ENCODE peak calls at places on chromosome 6, in nine cellular contexts. F, T, O, Z, R, E, Q, I and J are unnamed samples.

GRCh38 chr6:136983692-136984091 is 61.1 kb downstream of the IL20RA start:
- DNase-seq in Q (no peak), I (no peak), F (no peak), Z (no peak), E (peak; percentile 39), O (no peak), R (no peak), T (no peak), J (no peak)

GRCh38 chr6:10725046-10725445 is 2.2 kb downstream of the TMEM14C start:
- DNase-seq in O (no peak), R (no peak), T (no peak), Q (no peak), Z (no peak), E (peak; percentile 53), I (no peak), F (no peak), J (no peak)

GRCh38 chr6:23823421-23823820 is 302.6 kb upstream of the NRSN1 start:
- DNase-seq in E (no peak), T (no peak), Q (no peak), I (no peak), F (no peak), R (no peak), Z (no peak), O (no peak), J (no peak)

GRCh38 chr6:4270799-4271198 is 135.4 kb upstream of the ECI2 start:
- DNase-seq in E (peak; percentile 70), F (no peak), O (no peak), Q (no peak), T (no peak), Z (no peak), I (no peak), R (peak; percentile 53), J (no peak)

GRCh38 chr6:3713266-3713665 is 38.2 kb downstream of the PXDC1 start:
- DNase-seq in I (no peak), E (no peak), Q (no peak), R (no peak), Z (no peak), O (no peak), F (no peak), T (no peak), J (no peak)

GRCh38 chr6:21987501-21987957 is 309.3 kb downstream of the PRL start:
- DNase-seq in F (no peak), Z (peak; percentile 28), O (peak; percentile 34), I (peak; percentile 5), Q (no peak), E (no peak), R (peak; percentile 98), T (no peak), J (no peak)

GRCh38 chr6:112701201-112701600 is 354.1 kb downstream of the RFPL4B start:
- DNase-seq in Z (no peak), I (no peak), T (no peak), F (no peak), E (no peak), R (peak; percentile 59), O (no peak), Q (no peak), J (no peak)

GRCh38 chr6:35449287-35449881 is 2.8 kb upstream of the FANCE start:
- DNase-seq in E (no peak), O (peak; percentile 25), Q (no peak), T (peak; percentile 20), I (peak; percentile 75), R (peak; percentile 78), F (peak; percentile 35), Z (no peak), J (peak; percentile 26)

GRCh38 chr6:47169785-47170685 is 127.9 kb upstream of the ADGRF1 start:
- DNase-seq in Z (no peak), T (no peak), E (peak; percentile 53), F (no peak), Q (no peak), R (peak; percentile 81), I (no peak), O (no peak), J (no peak)

GRCh38 chr6:28399370-28400121 is at the start of gene ZSCAN12:
- DNase-seq in E (peak; percentile 93), R (peak; percentile 95), Q (no peak), I (peak; percentile 84), O (peak; percentile 50), Z (peak; percentile 42), F (peak; percentile 86), T (peak; percentile 90), J (peak; percentile 76)

GRCh38 chr6:827431-827830 is 134.5 kb upstream of the EXOC2 start:
- DNase-seq in Q (no peak), R (no peak), O (no peak), I (no peak), Z (no peak), F (no peak), T (no peak), E (no peak), J (no peak)

GRCh38 chr6:38420207-38420606 is 219.5 kb downstream of the BTBD9 start:
- DNase-seq in Q (no peak), F (no peak), O (no peak), E (no peak), Z (no peak), T (no peak), I (no peak), R (no peak), J (no peak)

GRCh38 chr6:30518505-30518850 is 29.2 kb downstream of the HLA-E start:
- DNase-seq in E (no peak), O (no peak), R (no peak), I (peak; percentile 72), Q (no peak), T (no peak), Z (no peak), F (peak; percentile 60), J (no peak)

GRCh38 chr6:28988536-28989415 is 16.3 kb downstream of the ZNF311 start:
- DNase-seq in T (peak; percentile 70), R (peak; percentile 86), F (peak; percentile 78), E (no peak), O (no peak), Q (no peak), I (peak; percentile 72), Z (no peak), J (peak; percentile 4)

GRCh38 chr6:136089885-136090284 is 160.2 kb downstream of the MTFR2 start:
- DNase-seq in Z (no peak), F (no peak), O (no peak), Q (no peak), T (no peak), I (no peak), E (no peak), R (no peak), J (no peak)

GRCh38 chr6:34359438-34360158 is 32.9 kb downstream of the NUDT3 start:
- DNase-seq in R (no peak), Z (no peak), E (no peak), Q (no peak), F (no peak), O (peak; percentile 5), T (no peak), I (no peak), J (no peak)

GRCh38 chr6:111484655-111484974 is 1.6 kb upstream of the REV3L start:
- DNase-seq in R (no peak), O (no peak), F (no peak), E (no peak), I (no peak), Q (no peak), Z (no peak), T (no peak), J (no peak)

GRCh38 chr6:112311950-112312547 is 35.1 kb upstream of the RFPL4B start:
- DNase-seq in F (no peak), R (peak; percentile 59), Z (no peak), Q (peak; percentile 25), I (peak; percentile 6), T (no peak), E (no peak), O (no peak), J (no peak)

GRCh38 chr6:98124176-98124575 is 710.2 kb upstream of the POU3F2 start:
- DNase-seq in Q (no peak), Z (no peak), I (no peak), T (no peak), E (no peak), R (no peak), F (no peak), O (no peak), J (no peak)

GRCh38 chr6:168734523-168734922 is 293.5 kb downstream of the SMOC2 start:
- DNase-seq in R (no peak), T (no peak), O (no peak), F (no peak), Z (no peak), I (no peak), E (peak; percentile 55), Q (no peak), J (no peak)

DNA sequence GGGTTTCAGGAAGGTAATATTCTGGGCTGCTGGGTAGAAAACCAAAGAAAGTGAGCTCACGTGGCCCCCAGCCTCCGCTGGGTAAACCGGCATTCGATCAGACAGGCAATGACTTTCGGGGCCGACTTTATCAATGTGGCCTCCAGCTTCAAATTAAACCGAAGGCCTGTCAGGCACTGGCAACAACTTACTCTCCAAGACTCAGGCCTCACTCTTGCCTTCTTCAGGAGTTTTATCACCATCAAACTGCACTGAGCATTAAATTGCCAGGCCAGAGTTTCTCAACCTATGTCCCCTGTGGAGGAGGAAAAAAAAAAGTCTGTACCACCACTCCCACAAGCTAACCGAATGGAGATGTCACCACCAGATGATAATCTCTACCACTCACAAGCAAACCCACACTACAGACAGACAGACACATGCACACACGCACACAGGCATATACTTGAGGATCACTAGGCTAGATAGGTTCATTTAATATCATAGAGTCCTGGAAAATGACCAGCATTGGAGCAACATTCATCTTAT is 1.1 kb upstream of the MBOAT1 start:
- DNase-seq in Q (no peak), F (no peak), E (no peak), I (no peak), R (no peak), O (no peak), Z (no peak), T (no peak), J (no peak)
- H3K27ac ChIP-seq in Q (peak overlapping the region; percentile 93), F (peak overlapping the region; percentile 19), E (peak overlapping the region; percentile 86), I (peak overlapping the region; percentile 62), R (peak overlapping the region; percentile 78), O (peak overlapping the region; percentile 94), Z (peak overlapping the region; percentile 67), T (peak overlapping the region; percentile 93), J (peak overlapping the region; percentile 72)

DNA sequence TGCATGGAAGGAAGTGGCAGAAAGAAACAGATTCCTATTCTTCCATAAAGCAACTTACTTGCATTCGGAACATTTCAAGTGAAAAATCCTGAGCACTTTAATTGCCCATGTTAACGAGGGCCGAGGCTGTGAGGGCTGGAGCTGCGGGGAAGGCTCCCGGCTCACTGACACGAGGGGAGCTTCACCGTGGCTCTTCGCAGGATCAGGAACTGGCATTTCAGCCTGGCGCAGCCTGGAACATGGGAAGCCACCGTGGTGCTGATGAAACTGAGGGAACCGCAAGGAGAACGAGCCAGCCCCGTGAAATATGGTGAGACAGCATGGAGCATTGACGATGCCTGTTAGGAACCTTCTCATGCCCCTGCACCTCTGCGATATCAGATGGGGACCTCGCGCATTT is 237.0 kb downstream of the TBXT start:
- DNase-seq in I (no peak), O (no peak), T (no peak), Q (no peak), R (no peak), F (no peak), E (no peak), Z (no peak), J (no peak)
- H3K27ac ChIP-seq in I (no peak overlapping the region), O (no peak overlapping the region), T (no peak overlapping the region), Q (no peak overlapping the region), R (no peak overlapping the region), F (no peak overlapping the region), E (no peak overlapping the region), Z (no peak overlapping the region), J (no peak overlapping the region)

GRCh38 chr6:18412073-18412472 is 24.9 kb downstream of the RNF144B start:
- DNase-seq in F (no peak), Z (no peak), O (no peak), Q (no peak), I (no peak), T (no peak), R (no peak), E (no peak), J (no peak)
- H3K27ac ChIP-seq in F (no peak overlapping the region), Z (no peak overlapping the region), O (no peak overlapping the region), Q (no peak overlapping the region), I (no peak overlapping the region), T (no peak overlapping the region), R (no peak overlapping the region), E (no peak overlapping the region), J (no peak overlapping the region)

GRCh38 chr6:81265106-81265505 is 487.4 kb downstream of the TENT5A start:
- DNase-seq in O (no peak), Z (no peak), Q (no peak), T (no peak), I (no peak), R (peak; percentile 61), E (no peak), F (no peak), J (no peak)
- H3K27ac ChIP-seq in O (no peak overlapping the region), Z (no peak overlapping the region), Q (no peak overlapping the region), T (no peak overlapping the region), I (no peak overlapping the region), R (no peak overlapping the region), E (no peak overlapping the region), F (no peak overlapping the region), J (no peak overlapping the region)